ENCODE peak calls at places on chromosome 19, in four cellular contexts. S is amygdala, U is left cardiac atrium, Q is KG1. B is an unnamed sample.

GRCh38 chr19:16076958-16077611 is 790 bp downstream of the TPM4 start:
- DNase-seq in S (no peak), U (peak), Q (no peak), B (no peak)

GRCh38 chr19:45780448-45781281 is 1.6 kb downstream of the DMPK start:
- DNase-seq in S (no peak), U (no peak), Q (no peak), B (no peak)

GRCh38 chr19:12665281-12665573 is 1.3 kb downstream of the MAN2B1 start:
- DNase-seq in S (no peak), U (peak), Q (peak), B (peak)

GRCh38 chr19:1754651-1755466 is 1.6 kb downstream of the ONECUT3 start:
- DNase-seq in S (no peak), U (no peak), Q (no peak), B (peak)

GRCh38 chr19:55697069-55697440 is 22.0 kb downstream of the EPN1 start:
- DNase-seq in S (no peak), U (no peak), Q (no peak), B (no peak)

GRCh38 chr19:45045671-45046353 is 7.0 kb downstream of the CLASRP start:
- DNase-seq in S (peak), U (no peak), Q (no peak), B (no peak)

GRCh38 chr19:57068921-57069697 is 50.7 kb upstream of the USP29 start:
- DNase-seq in S (no peak), U (peak), Q (no peak), B (no peak)

GRCh38 chr19:36221474-36221873 is 6.6 kb downstream of the ZNF146 start:
- DNase-seq in S (no peak), U (no peak), Q (no peak), B (no peak)

GRCh38 chr19:15331419-15332310 is 674 bp downstream of the BRD4 start:
- DNase-seq in S (no peak), U (peak), Q (no peak), B (peak)

GRCh38 chr19:29285878-29286277 is 72.9 kb upstream of the UQCRFS1 start:
- DNase-seq in S (no peak), U (no peak), Q (no peak), B (no peak)

GRCh38 chr19:2039082-2039958 is 11.7 kb downstream of the MKNK2 start:
- DNase-seq in S (no peak), U (no peak), Q (no peak), B (peak)

GRCh38 chr19:47729468-47729798 is 15.9 kb upstream of the NOP53 start:
- DNase-seq in S (no peak), U (peak), Q (no peak), B (no peak)

GRCh38 chr19:10601999-10602329 is 14.9 kb upstream of the AP1M2 start:
- DNase-seq in S (no peak), U (no peak), Q (no peak), B (no peak)

GRCh38 chr19:16338470-16339360 is 14.1 kb downstream of the KLF2 start:
- DNase-seq in S (no peak), U (peak), Q (no peak), B (peak)

GRCh38 chr19:45773384-45773783 is 4.3 kb upstream of the SIX5 start:
- DNase-seq in S (no peak), U (no peak), Q (no peak), B (no peak)

GRCh38 chr19:39111593-39112199 is 13.9 kb upstream of the PAK4 start:
- DNase-seq in S (no peak), U (no peak), Q (no peak), B (no peak)

GRCh38 chr19:17881701-17882100 is 10.0 kb downstream of the SLC5A5 start:
- DNase-seq in S (no peak), U (no peak), Q (no peak), B (no peak)

GRCh38 chr19:57191141-57192063 is at the start of gene ZNF264:
- DNase-seq in S (peak), U (peak), Q (peak), B (peak)

GRCh38 chr19:45901432-45901903 is 945 bp downstream of the MYPOP start:
- DNase-seq in S (no peak), U (peak), Q (peak), B (no peak)

GRCh38 chr19:7177926-7178325 is 108.4 kb downstream of the ZNF557 start:
- DNase-seq in S (no peak), U (no peak), Q (no peak), B (no peak)

GRCh38 chr19:46634045-46634655 is 1.9 kb downstream of the GNG8 start:
- DNase-seq in S (peak), U (peak), Q (no peak), B (peak)

GRCh38 chr19:12331211-12331941 is 2.1 kb downstream of the ZNF563 start:
- DNase-seq in S (no peak), U (no peak), Q (no peak), B (peak)

GRCh38 chr19:45601524-45602522 is at the start of gene GPR4:
- DNase-seq in S (no peak), U (peak), Q (no peak), B (no peak)

GRCh38 chr19:14381689-14382474 is 638 bp downstream of the ADGRE5 start:
- DNase-seq in S (no peak), U (peak), Q (no peak), B (peak)

GRCh38 chr19:45876411-45877197 is 9.3 kb downstream of the IRF2BP1 start:
- DNase-seq in S (no peak), U (peak), Q (no peak), B (no peak)

GRCh38 chr19:12647490-12648071 is 19.0 kb downstream of the MAN2B1 start:
- DNase-seq in S (no peak), U (peak), Q (no peak), B (no peak)

GRCh38 chr19:31214086-31214485 is 135.2 kb downstream of the TSHZ3 start:
- DNase-seq in S (no peak), U (peak), Q (peak), B (no peak)

GRCh38 chr19:35774274-35775045 is 904 bp upstream of the ARHGAP33 start:
- DNase-seq in S (no peak), U (no peak), Q (no peak), B (no peak)

GRCh38 chr19:19269952-19270694 is 3.0 kb downstream of the TM6SF2 start:
- DNase-seq in S (no peak), U (no peak), Q (no peak), B (no peak)

GRCh38 chr19:49913720-49914119 is 15.3 kb upstream of the ATF5 start:
- DNase-seq in S (no peak), U (no peak), Q (no peak), B (no peak)

GRCh38 chr19:53910170-53910518 is 1.1 kb downstream of the CACNG7 start:
- DNase-seq in S (no peak), U (no peak), Q (no peak), B (no peak)

GRCh38 chr19:2962018-2962670 is 15.2 kb upstream of the TLE6 start:
- DNase-seq in S (peak), U (no peak), Q (peak), B (peak)

GRCh38 chr19:5903054-5903501 is 512 bp downstream of the NDUFA11 start:
- DNase-seq in S (no peak), U (no peak), Q (peak), B (no peak)

GRCh38 chr19:932647-933552 is 7.1 kb downstream of the ARID3A start:
- DNase-seq in S (no peak), U (peak), Q (no peak), B (peak)

GRCh38 chr19:4007836-4008539 is 452 bp downstream of the PIAS4 start:
- DNase-seq in S (no peak), U (no peak), Q (no peak), B (no peak)

B was measured in GM06990.